ENCODE peak calls at places on chromosomes 3 and 15, in five cellular contexts. One of them, this sample, is unnamed. For H3K4me1, the result is how much of the 10 kb centered on the place peaks cover.

GRCh38 chr3:111603679-111604643 is 8.8 kb upstream of the ZBED2 start:
- DNase-seq in osteoblast: peak
- DNase-seq in lung: no peak
- DNase-seq in effector memory CD4-positive, alpha-beta T cell: no peak
- DNase-seq in hepatocyte: no peak
- DNase-seq in this sample: no peak

GRCh38 chr3:85384372-85384771 is 425.6 kb downstream of the CADM2 start:
- DNase-seq in hepatocyte: no peak
- DNase-seq in osteoblast: no peak
- DNase-seq in lung: no peak
- DNase-seq in effector memory CD4-positive, alpha-beta T cell: no peak
- DNase-seq in this sample: no peak

GRCh38 chr3:29718661-29719065 is 437.8 kb downstream of the RBMS3 start:
- DNase-seq in osteoblast: no peak
- DNase-seq in effector memory CD4-positive, alpha-beta T cell: no peak
- DNase-seq in hepatocyte: peak
- DNase-seq in lung: no peak
- DNase-seq in this sample: no peak

GRCh38 chr3:96813820-96814580 is 394 bp upstream of the EPHA6 start:
- DNase-seq in osteoblast: peak
- DNase-seq in hepatocyte: peak
- DNase-seq in effector memory CD4-positive, alpha-beta T cell: no peak
- DNase-seq in lung: no peak
- DNase-seq in this sample: no peak

GRCh38 chr3:170232266-170232665 is 10.0 kb downstream of the PRKCI start:
- DNase-seq in osteoblast: no peak
- DNase-seq in effector memory CD4-positive, alpha-beta T cell: no peak
- DNase-seq in lung: no peak
- DNase-seq in hepatocyte: no peak
- DNase-seq in this sample: no peak

GRCh38 chr15:54556231-54556630 is 578.0 kb downstream of the UNC13C start:
- DNase-seq in osteoblast: no peak
- DNase-seq in effector memory CD4-positive, alpha-beta T cell: no peak
- DNase-seq in lung: no peak
- DNase-seq in hepatocyte: no peak
- DNase-seq in this sample: no peak

GRCh38 chr15:72916939-72917338 is 133.4 kb upstream of the ADPGK start:
- DNase-seq in lung: no peak
- DNase-seq in hepatocyte: no peak
- DNase-seq in effector memory CD4-positive, alpha-beta T cell: no peak
- DNase-seq in osteoblast: no peak
- DNase-seq in this sample: no peak

GRCh38 chr15:47576921-47577474 is 140.3 kb upstream of the SEMA6D start:
- DNase-seq in hepatocyte: no peak
- DNase-seq in lung: no peak
- DNase-seq in effector memory CD4-positive, alpha-beta T cell: no peak
- DNase-seq in osteoblast: no peak
- DNase-seq in this sample: no peak

GRCh38 chr3:114447950-114448479 is 154.2 kb downstream of the TIGIT start:
- DNase-seq in hepatocyte: no peak
- DNase-seq in osteoblast: no peak
- DNase-seq in lung: no peak
- DNase-seq in effector memory CD4-positive, alpha-beta T cell: no peak
- DNase-seq in this sample: no peak

GRCh38 chr3:151085889-151086483 is 522 bp downstream of the MED12L start:
- DNase-seq in hepatocyte: peak
- DNase-seq in effector memory CD4-positive, alpha-beta T cell: no peak
- DNase-seq in lung: no peak
- DNase-seq in osteoblast: peak
- DNase-seq in this sample: no peak

GRCh38 chr3:115245437-115245836 is 98.3 kb upstream of the ZBTB20 start:
- DNase-seq in hepatocyte: peak
- DNase-seq in effector memory CD4-positive, alpha-beta T cell: no peak
- DNase-seq in lung: no peak
- DNase-seq in osteoblast: peak
- DNase-seq in this sample: no peak

GRCh38 chr15:101328001-101328400 is 33.0 kb upstream of the SNRPA1 start:
- DNase-seq in osteoblast: no peak
- DNase-seq in lung: no peak
- DNase-seq in hepatocyte: no peak
- DNase-seq in effector memory CD4-positive, alpha-beta T cell: no peak
- DNase-seq in this sample: no peak

GRCh38 chr3:153414972-153415371 is 252.9 kb downstream of the RAP2B start:
- DNase-seq in osteoblast: no peak
- DNase-seq in hepatocyte: no peak
- DNase-seq in effector memory CD4-positive, alpha-beta T cell: no peak
- DNase-seq in lung: no peak
- DNase-seq in this sample: no peak

GRCh38 chr3:136949146-136949545 is 8.6 kb upstream of the IL20RB start:
- DNase-seq in osteoblast: no peak
- DNase-seq in lung: no peak
- DNase-seq in effector memory CD4-positive, alpha-beta T cell: no peak
- DNase-seq in hepatocyte: no peak
- DNase-seq in this sample: no peak

GRCh38 chr3:30659270-30660127 is 53.1 kb downstream of the TGFBR2 start:
- DNase-seq in effector memory CD4-positive, alpha-beta T cell: no peak
- DNase-seq in osteoblast: no peak
- DNase-seq in lung: no peak
- DNase-seq in hepatocyte: peak
- DNase-seq in this sample: no peak

GRCh38 chr3:194032828-194033435 is 103.0 kb upstream of the HES1 start:
- DNase-seq in lung: no peak
- DNase-seq in hepatocyte: no peak
- DNase-seq in osteoblast: no peak
- DNase-seq in effector memory CD4-positive, alpha-beta T cell: no peak
- DNase-seq in this sample: no peak

GRCh38 chr15:71374607-71375352 is 259.5 kb downstream of the THSD4 start:
- DNase-seq in osteoblast: no peak
- DNase-seq in effector memory CD4-positive, alpha-beta T cell: no peak
- DNase-seq in hepatocyte: no peak
- DNase-seq in lung: no peak
- DNase-seq in this sample: no peak

GRCh38 chr15:68385240-68385561 is 46.8 kb downstream of the ITGA11 start:
- DNase-seq in hepatocyte: no peak
- DNase-seq in effector memory CD4-positive, alpha-beta T cell: no peak
- DNase-seq in lung: no peak
- DNase-seq in osteoblast: no peak
- DNase-seq in this sample: peak

GRCh38 chr15:72116680-72117447 is 1.1 kb downstream of the MYO9A start:
- DNase-seq in hepatocyte: peak
- DNase-seq in effector memory CD4-positive, alpha-beta T cell: no peak
- DNase-seq in osteoblast: peak
- DNase-seq in lung: peak
- DNase-seq in this sample: peak

GRCh38 chr15:62757535-62757934 is 285.0 kb upstream of the TPM1 start:
- DNase-seq in hepatocyte: no peak
- DNase-seq in effector memory CD4-positive, alpha-beta T cell: no peak
- DNase-seq in osteoblast: no peak
- DNase-seq in lung: no peak
- DNase-seq in this sample: no peak
- H3K4me1 ChIP-seq in hepatocyte: under half
- H3K4me1 ChIP-seq in effector memory CD4-positive, alpha-beta T cell: under half
- H3K4me1 ChIP-seq in osteoblast: under half
- H3K4me1 ChIP-seq in lung: under half
- H3K4me1 ChIP-seq in this sample: under half

DNA sequence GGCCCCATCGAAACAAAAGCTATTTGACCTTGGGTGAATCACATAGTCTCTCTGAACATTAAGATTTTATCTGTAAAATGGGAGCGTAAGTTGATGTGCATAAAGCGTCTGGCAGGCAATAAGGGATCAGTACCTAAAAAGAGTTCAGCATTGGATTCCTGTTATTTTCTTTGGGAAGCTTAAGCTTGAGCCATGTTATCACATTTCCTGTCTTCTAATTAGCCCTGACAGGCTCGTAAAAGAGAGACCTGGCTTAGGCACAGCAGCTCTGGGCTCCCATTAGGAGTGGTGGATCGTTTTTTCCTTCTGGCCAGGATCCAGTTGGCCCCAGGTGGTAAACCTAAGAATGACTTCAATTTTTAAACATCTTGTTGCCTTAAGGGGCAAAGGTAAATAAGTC is 26.0 kb upstream of the CA12 start:
- DNase-seq in hepatocyte: no peak
- DNase-seq in osteoblast: no peak
- DNase-seq in lung: no peak
- DNase-seq in effector memory CD4-positive, alpha-beta T cell: no peak
- DNase-seq in this sample: no peak
- H3K4me3 ChIP-seq in hepatocyte: no peak
- H3K4me3 ChIP-seq in osteoblast: no peak
- H3K4me3 ChIP-seq in lung: no peak
- H3K4me3 ChIP-seq in effector memory CD4-positive, alpha-beta T cell: no peak
- H3K4me3 ChIP-seq in this sample: no peak

GRCh38 chr3:71245971-71246860 is 337.3 kb downstream of the FOXP1 start:
- DNase-seq in hepatocyte: no peak
- DNase-seq in lung: no peak
- DNase-seq in osteoblast: peak
- DNase-seq in effector memory CD4-positive, alpha-beta T cell: no peak
- DNase-seq in this sample: no peak

GRCh38 chr3:71250026-71250425 is 333.5 kb downstream of the FOXP1 start:
- DNase-seq in lung: no peak
- DNase-seq in effector memory CD4-positive, alpha-beta T cell: no peak
- DNase-seq in osteoblast: no peak
- DNase-seq in hepatocyte: no peak
- DNase-seq in this sample: no peak

GRCh38 chr3:71247221-71247947 is 336.1 kb downstream of the FOXP1 start:
- DNase-seq in hepatocyte: no peak
- DNase-seq in effector memory CD4-positive, alpha-beta T cell: no peak
- DNase-seq in osteoblast: peak
- DNase-seq in lung: no peak
- DNase-seq in this sample: no peak

GRCh38 chr3:71245052-71245488 is 338.5 kb downstream of the FOXP1 start:
- DNase-seq in lung: no peak
- DNase-seq in hepatocyte: peak
- DNase-seq in osteoblast: peak
- DNase-seq in effector memory CD4-positive, alpha-beta T cell: no peak
- DNase-seq in this sample: no peak

DNA sequence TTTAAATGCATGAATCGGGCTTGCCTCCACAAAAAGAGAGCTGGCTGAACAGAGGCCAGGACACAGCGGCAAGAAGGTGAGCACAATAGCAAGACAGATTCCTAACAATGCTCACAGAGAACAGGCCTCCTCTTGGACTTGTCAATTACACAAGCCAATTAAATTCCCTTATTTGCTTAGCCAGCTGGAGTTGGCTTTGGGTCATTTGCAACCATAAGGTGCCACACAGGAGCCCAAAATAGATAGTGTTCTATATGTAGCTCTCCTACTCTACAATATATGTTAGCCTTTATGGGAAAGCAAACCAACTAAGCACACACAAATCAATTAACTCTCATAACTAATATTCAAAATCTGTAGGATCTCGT is 335.6 kb downstream of the FOXP1 start:
- DNase-seq in lung: no peak
- DNase-seq in osteoblast: no peak
- DNase-seq in effector memory CD4-positive, alpha-beta T cell: no peak
- DNase-seq in hepatocyte: no peak
- DNase-seq in this sample: no peak
- H3K4me1 ChIP-seq in lung: under half
- H3K4me1 ChIP-seq in osteoblast: half or more
- H3K4me1 ChIP-seq in effector memory CD4-positive, alpha-beta T cell: under half
- H3K4me1 ChIP-seq in hepatocyte: under half
- H3K4me1 ChIP-seq in this sample: under half

GRCh38 chr3:171849632-171850323 is 6.6 kb downstream of the TMEM212 start:
- DNase-seq in osteoblast: no peak
- DNase-seq in lung: no peak
- DNase-seq in hepatocyte: no peak
- DNase-seq in effector memory CD4-positive, alpha-beta T cell: no peak
- DNase-seq in this sample: no peak
- H3K4me3 ChIP-seq in osteoblast: no peak
- H3K4me3 ChIP-seq in lung: no peak
- H3K4me3 ChIP-seq in hepatocyte: no peak
- H3K4me3 ChIP-seq in effector memory CD4-positive, alpha-beta T cell: no peak
- H3K4me3 ChIP-seq in this sample: no peak

GRCh38 chr3:150078983-150079739 is 108.5 kb upstream of the PFN2 start:
- DNase-seq in hepatocyte: peak
- DNase-seq in effector memory CD4-positive, alpha-beta T cell: no peak
- DNase-seq in osteoblast: peak
- DNase-seq in lung: no peak
- DNase-seq in this sample: no peak
- H3K4me1 ChIP-seq in hepatocyte: under half
- H3K4me1 ChIP-seq in effector memory CD4-positive, alpha-beta T cell: under half
- H3K4me1 ChIP-seq in osteoblast: half or more
- H3K4me1 ChIP-seq in lung: under half
- H3K4me1 ChIP-seq in this sample: under half

DNA sequence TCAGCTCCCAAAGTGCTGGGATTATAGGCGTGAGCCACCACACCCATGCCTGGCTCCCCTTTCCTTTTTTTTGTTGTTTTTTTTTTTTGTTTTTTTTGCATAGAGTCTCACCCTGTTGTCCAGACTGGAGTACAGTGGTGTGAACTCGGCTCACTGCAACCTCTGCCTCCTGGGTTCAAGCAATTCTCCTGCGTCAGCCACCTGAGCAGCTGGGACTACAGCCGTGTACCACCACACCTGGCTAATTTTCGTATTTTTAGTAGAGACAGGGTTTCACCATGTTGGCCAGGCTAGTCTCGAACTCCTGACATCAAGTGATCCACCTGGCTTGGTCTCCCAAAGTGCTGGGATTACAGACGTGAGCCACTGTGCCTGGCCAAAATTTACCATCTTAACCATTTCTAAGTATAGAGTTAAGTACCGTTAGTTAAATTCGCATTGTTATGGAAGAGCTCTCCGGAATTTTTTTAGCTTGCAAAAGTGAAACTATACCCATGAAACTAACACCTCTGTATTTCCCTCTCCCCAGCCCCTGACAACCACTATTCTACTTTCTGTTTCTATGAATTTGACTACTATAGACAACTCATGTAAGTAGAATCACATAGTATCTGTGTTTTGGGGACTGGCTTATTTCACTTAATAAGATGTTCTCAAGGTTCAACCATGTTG is 70.9 kb upstream of the C15orf39 start:
- DNase-seq in hepatocyte: no peak
- DNase-seq in lung: no peak
- DNase-seq in effector memory CD4-positive, alpha-beta T cell: no peak
- DNase-seq in osteoblast: no peak
- DNase-seq in this sample: no peak
- H3K4me3 ChIP-seq in hepatocyte: no peak
- H3K4me3 ChIP-seq in lung: no peak
- H3K4me3 ChIP-seq in effector memory CD4-positive, alpha-beta T cell: peak
- H3K4me3 ChIP-seq in osteoblast: no peak
- H3K4me3 ChIP-seq in this sample: no peak

This sample was measured in vagina.